ENCODE peak calls at places on chromosomes 11 and 22, in eight cellular contexts. One of them, this sample, is unnamed.

GRCh38 chr11:96134622-96135021 is 208.4 kb downstream of the MAML2 start:
- DNase-seq in naive thymus-derived CD8-positive, alpha-beta T cell: no peak
- DNase-seq in uterus: no peak
- DNase-seq in progenitor cell of endocrine pancreas: no peak
- DNase-seq in sigmoid colon: no peak
- DNase-seq in stimulated activated CD4-positive, alpha-beta T cell treated with anti-CD3 and anti-CD28 coated beads, Interleukin-2, amount 100 ng/mL, for 48 hours: no peak
- DNase-seq in AG20443: no peak
- DNase-seq in GM18507: no peak
- DNase-seq in this sample: no peak

GRCh38 chr11:108115495-108116140 is 5.7 kb upstream of the ACAT1 start:
- DNase-seq in sigmoid colon: peak; percentile 94
- DNase-seq in progenitor cell of endocrine pancreas: no peak
- DNase-seq in stimulated activated CD4-positive, alpha-beta T cell treated with anti-CD3 and anti-CD28 coated beads, Interleukin-2, amount 100 ng/mL, for 48 hours: no peak
- DNase-seq in uterus: peak; percentile 96
- DNase-seq in naive thymus-derived CD8-positive, alpha-beta T cell: no peak
- DNase-seq in AG20443: peak; percentile 87
- DNase-seq in GM18507: no peak
- DNase-seq in this sample: peak; percentile 45

GRCh38 chr11:68976563-68976962 is 4.2 kb downstream of the MRGPRD start:
- DNase-seq in sigmoid colon: peak; percentile 22
- DNase-seq in naive thymus-derived CD8-positive, alpha-beta T cell: no peak
- DNase-seq in AG20443: peak; percentile 27
- DNase-seq in GM18507: no peak
- DNase-seq in progenitor cell of endocrine pancreas: no peak
- DNase-seq in stimulated activated CD4-positive, alpha-beta T cell treated with anti-CD3 and anti-CD28 coated beads, Interleukin-2, amount 100 ng/mL, for 48 hours: no peak
- DNase-seq in uterus: no peak
- DNase-seq in this sample: no peak

GRCh38 chr11:65553301-65554001 is 4.7 kb downstream of the LTBP3 start:
- DNase-seq in sigmoid colon: no peak
- DNase-seq in AG20443: no peak
- DNase-seq in stimulated activated CD4-positive, alpha-beta T cell treated with anti-CD3 and anti-CD28 coated beads, Interleukin-2, amount 100 ng/mL, for 48 hours: peak; percentile 56
- DNase-seq in uterus: no peak
- DNase-seq in naive thymus-derived CD8-positive, alpha-beta T cell: peak; percentile 82
- DNase-seq in progenitor cell of endocrine pancreas: no peak
- DNase-seq in GM18507: no peak
- DNase-seq in this sample: peak; percentile 86

GRCh38 chr11:69040581-69041260 is 8.0 kb upstream of the TPCN2 start:
- DNase-seq in AG20443: peak; percentile 46
- DNase-seq in uterus: no peak
- DNase-seq in progenitor cell of endocrine pancreas: no peak
- DNase-seq in GM18507: no peak
- DNase-seq in stimulated activated CD4-positive, alpha-beta T cell treated with anti-CD3 and anti-CD28 coated beads, Interleukin-2, amount 100 ng/mL, for 48 hours: no peak
- DNase-seq in naive thymus-derived CD8-positive, alpha-beta T cell: no peak
- DNase-seq in sigmoid colon: no peak
- DNase-seq in this sample: no peak

GRCh38 chr11:128629516-128630106 is 42.3 kb upstream of the ETS1 start:
- DNase-seq in AG20443: no peak
- DNase-seq in sigmoid colon: no peak
- DNase-seq in progenitor cell of endocrine pancreas: no peak
- DNase-seq in naive thymus-derived CD8-positive, alpha-beta T cell: no peak
- DNase-seq in GM18507: no peak
- DNase-seq in stimulated activated CD4-positive, alpha-beta T cell treated with anti-CD3 and anti-CD28 coated beads, Interleukin-2, amount 100 ng/mL, for 48 hours: no peak
- DNase-seq in uterus: no peak
- DNase-seq in this sample: peak; percentile 45

GRCh38 chr11:84227970-84228369 is 941.8 kb upstream of the CCDC90B start:
- DNase-seq in sigmoid colon: no peak
- DNase-seq in GM18507: no peak
- DNase-seq in AG20443: no peak
- DNase-seq in uterus: no peak
- DNase-seq in progenitor cell of endocrine pancreas: no peak
- DNase-seq in stimulated activated CD4-positive, alpha-beta T cell treated with anti-CD3 and anti-CD28 coated beads, Interleukin-2, amount 100 ng/mL, for 48 hours: no peak
- DNase-seq in naive thymus-derived CD8-positive, alpha-beta T cell: no peak
- DNase-seq in this sample: no peak

GRCh38 chr11:128963744-128964340 is 21.2 kb upstream of the TP53AIP1 start:
- DNase-seq in GM18507: no peak
- DNase-seq in naive thymus-derived CD8-positive, alpha-beta T cell: no peak
- DNase-seq in uterus: no peak
- DNase-seq in progenitor cell of endocrine pancreas: no peak
- DNase-seq in stimulated activated CD4-positive, alpha-beta T cell treated with anti-CD3 and anti-CD28 coated beads, Interleukin-2, amount 100 ng/mL, for 48 hours: no peak
- DNase-seq in AG20443: no peak
- DNase-seq in sigmoid colon: no peak
- DNase-seq in this sample: no peak

GRCh38 chr11:30987819-30988218 is 381.7 kb downstream of the DCDC1 start:
- DNase-seq in progenitor cell of endocrine pancreas: no peak
- DNase-seq in stimulated activated CD4-positive, alpha-beta T cell treated with anti-CD3 and anti-CD28 coated beads, Interleukin-2, amount 100 ng/mL, for 48 hours: no peak
- DNase-seq in naive thymus-derived CD8-positive, alpha-beta T cell: no peak
- DNase-seq in AG20443: no peak
- DNase-seq in sigmoid colon: no peak
- DNase-seq in uterus: no peak
- DNase-seq in GM18507: no peak
- DNase-seq in this sample: no peak

GRCh38 chr11:75400110-75400865 is 970 bp downstream of the RPS3 start:
- DNase-seq in GM18507: no peak
- DNase-seq in sigmoid colon: no peak
- DNase-seq in uterus: no peak
- DNase-seq in naive thymus-derived CD8-positive, alpha-beta T cell: no peak
- DNase-seq in AG20443: no peak
- DNase-seq in stimulated activated CD4-positive, alpha-beta T cell treated with anti-CD3 and anti-CD28 coated beads, Interleukin-2, amount 100 ng/mL, for 48 hours: no peak
- DNase-seq in progenitor cell of endocrine pancreas: no peak
- DNase-seq in this sample: no peak

GRCh38 chr11:24406389-24406788 is 90.5 kb upstream of the LUZP2 start:
- DNase-seq in AG20443: no peak
- DNase-seq in naive thymus-derived CD8-positive, alpha-beta T cell: no peak
- DNase-seq in stimulated activated CD4-positive, alpha-beta T cell treated with anti-CD3 and anti-CD28 coated beads, Interleukin-2, amount 100 ng/mL, for 48 hours: no peak
- DNase-seq in progenitor cell of endocrine pancreas: no peak
- DNase-seq in uterus: no peak
- DNase-seq in GM18507: no peak
- DNase-seq in sigmoid colon: no peak
- DNase-seq in this sample: no peak

GRCh38 chr22:19943665-19944026 is 2.0 kb upstream of the TXNRD2 start:
- DNase-seq in AG20443: peak; percentile 76
- DNase-seq in progenitor cell of endocrine pancreas: no peak
- DNase-seq in uterus: no peak
- DNase-seq in GM18507: no peak
- DNase-seq in sigmoid colon: peak; percentile 61
- DNase-seq in naive thymus-derived CD8-positive, alpha-beta T cell: no peak
- DNase-seq in stimulated activated CD4-positive, alpha-beta T cell treated with anti-CD3 and anti-CD28 coated beads, Interleukin-2, amount 100 ng/mL, for 48 hours: no peak
- DNase-seq in this sample: no peak

GRCh38 chr11:108223449-108224149 is 732 bp downstream of the ATM start:
- DNase-seq in progenitor cell of endocrine pancreas: no peak
- DNase-seq in GM18507: no peak
- DNase-seq in sigmoid colon: no peak
- DNase-seq in uterus: no peak
- DNase-seq in AG20443: no peak
- DNase-seq in naive thymus-derived CD8-positive, alpha-beta T cell: peak; percentile 38
- DNase-seq in stimulated activated CD4-positive, alpha-beta T cell treated with anti-CD3 and anti-CD28 coated beads, Interleukin-2, amount 100 ng/mL, for 48 hours: no peak
- DNase-seq in this sample: no peak

GRCh38 chr22:29205598-29206371 is at the start of gene EMID1:
- DNase-seq in progenitor cell of endocrine pancreas: peak; percentile 53
- DNase-seq in AG20443: peak; percentile 68
- DNase-seq in GM18507: peak; percentile 38
- DNase-seq in uterus: peak; percentile 48
- DNase-seq in sigmoid colon: peak; percentile 76
- DNase-seq in stimulated activated CD4-positive, alpha-beta T cell treated with anti-CD3 and anti-CD28 coated beads, Interleukin-2, amount 100 ng/mL, for 48 hours: peak; percentile 27
- DNase-seq in naive thymus-derived CD8-positive, alpha-beta T cell: no peak
- DNase-seq in this sample: no peak

GRCh38 chr22:39039306-39040126 is 1.1 kb upstream of the APOBEC3F start:
- DNase-seq in naive thymus-derived CD8-positive, alpha-beta T cell: no peak
- DNase-seq in AG20443: no peak
- DNase-seq in progenitor cell of endocrine pancreas: no peak
- DNase-seq in sigmoid colon: no peak
- DNase-seq in stimulated activated CD4-positive, alpha-beta T cell treated with anti-CD3 and anti-CD28 coated beads, Interleukin-2, amount 100 ng/mL, for 48 hours: no peak
- DNase-seq in GM18507: no peak
- DNase-seq in uterus: no peak
- DNase-seq in this sample: no peak

GRCh38 chr11:25838918-25839611 is 492.9 kb upstream of the ANO3 start:
- DNase-seq in AG20443: no peak
- DNase-seq in naive thymus-derived CD8-positive, alpha-beta T cell: no peak
- DNase-seq in uterus: no peak
- DNase-seq in progenitor cell of endocrine pancreas: no peak
- DNase-seq in sigmoid colon: no peak
- DNase-seq in GM18507: no peak
- DNase-seq in stimulated activated CD4-positive, alpha-beta T cell treated with anti-CD3 and anti-CD28 coated beads, Interleukin-2, amount 100 ng/mL, for 48 hours: no peak
- DNase-seq in this sample: no peak

GRCh38 chr11:64267207-64267945 is 16.0 kb downstream of the PLCB3 start:
- DNase-seq in uterus: no peak
- DNase-seq in stimulated activated CD4-positive, alpha-beta T cell treated with anti-CD3 and anti-CD28 coated beads, Interleukin-2, amount 100 ng/mL, for 48 hours: no peak
- DNase-seq in sigmoid colon: no peak
- DNase-seq in GM18507: no peak
- DNase-seq in progenitor cell of endocrine pancreas: no peak
- DNase-seq in AG20443: no peak
- DNase-seq in naive thymus-derived CD8-positive, alpha-beta T cell: no peak
- DNase-seq in this sample: no peak

GRCh38 chr11:19915808-19916207 is 203.2 kb downstream of the NAV2 start:
- DNase-seq in naive thymus-derived CD8-positive, alpha-beta T cell: no peak
- DNase-seq in progenitor cell of endocrine pancreas: no peak
- DNase-seq in GM18507: no peak
- DNase-seq in AG20443: no peak
- DNase-seq in stimulated activated CD4-positive, alpha-beta T cell treated with anti-CD3 and anti-CD28 coated beads, Interleukin-2, amount 100 ng/mL, for 48 hours: no peak
- DNase-seq in sigmoid colon: no peak
- DNase-seq in uterus: no peak
- DNase-seq in this sample: no peak

GRCh38 chr11:62148271-62148980 is 24.6 kb downstream of the INCENP start:
- DNase-seq in stimulated activated CD4-positive, alpha-beta T cell treated with anti-CD3 and anti-CD28 coated beads, Interleukin-2, amount 100 ng/mL, for 48 hours: no peak
- DNase-seq in uterus: no peak
- DNase-seq in AG20443: no peak
- DNase-seq in GM18507: no peak
- DNase-seq in naive thymus-derived CD8-positive, alpha-beta T cell: no peak
- DNase-seq in sigmoid colon: no peak
- DNase-seq in progenitor cell of endocrine pancreas: peak; percentile 5
- DNase-seq in this sample: no peak

GRCh38 chr11:95795627-95796308 is 5.5 kb downstream of the CEP57 start:
- DNase-seq in progenitor cell of endocrine pancreas: no peak
- DNase-seq in AG20443: no peak
- DNase-seq in GM18507: no peak
- DNase-seq in naive thymus-derived CD8-positive, alpha-beta T cell: no peak
- DNase-seq in stimulated activated CD4-positive, alpha-beta T cell treated with anti-CD3 and anti-CD28 coated beads, Interleukin-2, amount 100 ng/mL, for 48 hours: no peak
- DNase-seq in uterus: no peak
- DNase-seq in sigmoid colon: no peak
- DNase-seq in this sample: no peak

GRCh38 chr22:32588063-32588462 is 113.5 kb downstream of the FBXO7 start:
- DNase-seq in uterus: no peak
- DNase-seq in progenitor cell of endocrine pancreas: no peak
- DNase-seq in naive thymus-derived CD8-positive, alpha-beta T cell: no peak
- DNase-seq in stimulated activated CD4-positive, alpha-beta T cell treated with anti-CD3 and anti-CD28 coated beads, Interleukin-2, amount 100 ng/mL, for 48 hours: no peak
- DNase-seq in AG20443: no peak
- DNase-seq in GM18507: no peak
- DNase-seq in sigmoid colon: no peak
- DNase-seq in this sample: no peak

GRCh38 chr11:48034926-48035876 is 54.8 kb downstream of the PTPRJ start:
- DNase-seq in stimulated activated CD4-positive, alpha-beta T cell treated with anti-CD3 and anti-CD28 coated beads, Interleukin-2, amount 100 ng/mL, for 48 hours: no peak
- DNase-seq in AG20443: peak; percentile 21
- DNase-seq in naive thymus-derived CD8-positive, alpha-beta T cell: no peak
- DNase-seq in GM18507: no peak
- DNase-seq in uterus: peak; percentile 70
- DNase-seq in sigmoid colon: peak; percentile 93
- DNase-seq in progenitor cell of endocrine pancreas: no peak
- DNase-seq in this sample: no peak

GRCh38 chr11:113778111-113778910 is 1.3 kb upstream of the CLDN25 start:
- DNase-seq in progenitor cell of endocrine pancreas: no peak
- DNase-seq in AG20443: peak; percentile 64
- DNase-seq in GM18507: no peak
- DNase-seq in stimulated activated CD4-positive, alpha-beta T cell treated with anti-CD3 and anti-CD28 coated beads, Interleukin-2, amount 100 ng/mL, for 48 hours: no peak
- DNase-seq in naive thymus-derived CD8-positive, alpha-beta T cell: no peak
- DNase-seq in uterus: no peak
- DNase-seq in sigmoid colon: no peak
- DNase-seq in this sample: no peak

This sample was measured in H1.